ENCODE peak calls at places on chromosome 17, in five cellular contexts. D is heart left ventricle; K is caudate nucleus; L is CD8-positive, alpha-beta T cell; O is H9. S is an unnamed sample.

GRCh38 chr17:56305017-56305416 is 151.7 kb downstream of the ANKFN1 start:
- DNase-seq in D (no peak), K (no peak), L (no peak), O (no peak), S (no peak)

GRCh38 chr17:76408037-76408849 is 23.8 kb downstream of the SPHK1 start:
- DNase-seq in D (no peak), K (no peak), L (peak), O (peak), S (peak)

GRCh38 chr17:40425741-40426140 is 8.0 kb upstream of the TOP2A start:
- DNase-seq in D (no peak), K (no peak), L (no peak), O (peak), S (no peak)

GRCh38 chr17:62093188-62094155 is 28.4 kb upstream of the MED13 start:
- DNase-seq in D (no peak), K (no peak), L (no peak), O (no peak), S (no peak)

GRCh38 chr17:35679007-35679682 is 52.3 kb upstream of the RASL10B start:
- DNase-seq in D (no peak), K (no peak), L (no peak), O (no peak), S (no peak)

GRCh38 chr17:55420067-55420775 is 1.4 kb downstream of the MMD start:
- DNase-seq in D (no peak), K (no peak), L (peak), O (no peak), S (no peak)

GRCh38 chr17:62676952-62677596 is 49.6 kb downstream of the MRC2 start:
- DNase-seq in D (peak), K (no peak), L (no peak), O (no peak), S (no peak)

GRCh38 chr17:59332890-59333377 is 1.5 kb downstream of the YPEL2 start:
- DNase-seq in D (no peak), K (peak), L (peak), O (no peak), S (no peak)

GRCh38 chr17:71163121-71163812 is 957.6 kb upstream of the SOX9 start:
- DNase-seq in D (no peak), K (no peak), L (no peak), O (no peak), S (peak)

GRCh38 chr17:4881761-4882555 is 17.4 kb upstream of the C17orf107 start:
- DNase-seq in D (peak), K (no peak), L (peak), O (peak), S (peak)

GRCh38 chr17:54749157-54749556 is 151.5 kb upstream of the TOM1L1 start:
- DNase-seq in D (no peak), K (no peak), L (no peak), O (peak), S (no peak)

GRCh38 chr17:1060991-1061390 is 64.1 kb downstream of the TIMM22 start:
- DNase-seq in D (peak), K (no peak), L (no peak), O (no peak), S (no peak)

GRCh38 chr17:19958023-19958422 is 19.6 kb downstream of the AKAP10 start:
- DNase-seq in D (no peak), K (no peak), L (no peak), O (peak), S (no peak)

GRCh38 chr17:40109471-40109824 is 9.1 kb upstream of the NR1D1 start:
- DNase-seq in D (no peak), K (no peak), L (no peak), O (no peak), S (no peak)

GRCh38 chr17:76550712-76551615 is 11.1 kb downstream of the PRCD start:
- DNase-seq in D (no peak), K (no peak), L (no peak), O (peak), S (peak)

GRCh38 chr17:73541561-73541981 is 102.7 kb downstream of the SDK2 start:
- DNase-seq in D (peak), K (no peak), L (no peak), O (no peak), S (no peak)

GRCh38 chr17:823501-823902 is 41.3 kb downstream of the MRM3 start:
- DNase-seq in D (no peak), K (no peak), L (no peak), O (no peak), S (no peak)

GRCh38 chr17:78412403-78412802 is 34.0 kb downstream of the PGS1 start:
- DNase-seq in D (no peak), K (no peak), L (peak), O (no peak), S (peak)

GRCh38 chr17:63834431-63835166 is 7.1 kb upstream of the FTSJ3 start:
- DNase-seq in D (no peak), K (peak), L (peak), O (peak), S (peak)

GRCh38 chr17:43316522-43317142 is 82.2 kb upstream of the ARL4D start:
- DNase-seq in D (no peak), K (no peak), L (peak), O (peak), S (no peak)

GRCh38 chr17:83031321-83031945 is 48.0 kb upstream of the METRNL start:
- DNase-seq in D (no peak), K (no peak), L (no peak), O (no peak), S (no peak)

GRCh38 chr17:58279016-58279671 is 1.6 kb downstream of the MPO start:
- DNase-seq in D (peak), K (no peak), L (no peak), O (no peak), S (no peak)

GRCh38 chr17:44546711-44547606 is 10.3 kb upstream of the FZD2 start:
- DNase-seq in D (no peak), K (no peak), L (no peak), O (no peak), S (no peak)

GRCh38 chr17:27577124-27577761 is 53.7 kb upstream of the LGALS9 start:
- DNase-seq in D (no peak), K (peak), L (no peak), O (peak), S (no peak)

GRCh38 chr17:78946631-78947030 is 21.4 kb upstream of the TIMP2 start:
- DNase-seq in D (no peak), K (no peak), L (no peak), O (no peak), S (no peak)

GRCh38 chr17:37489197-37490001 is at the start of gene DUSP14:
- DNase-seq in D (peak), K (peak), L (peak), O (peak), S (peak)

GRCh38 chr17:8736362-8736761 is 8.3 kb downstream of the CCDC42 start:
- DNase-seq in D (no peak), K (no peak), L (no peak), O (no peak), S (no peak)

GRCh38 chr17:17298108-17298507 is 5.1 kb upstream of the NT5M start:
- DNase-seq in D (no peak), K (no peak), L (no peak), O (no peak), S (no peak)

GRCh38 chr17:58315750-58316149 is 12.8 kb downstream of the TSPOAP1 start:
- DNase-seq in D (no peak), K (no peak), L (no peak), O (no peak), S (no peak)

GRCh38 chr17:7029659-7030058 is 6.2 kb upstream of the SLC16A13 start:
- DNase-seq in D (no peak), K (no peak), L (no peak), O (no peak), S (no peak)

GRCh38 chr17:83195330-83196087 is 116.1 kb downstream of the METRNL start:
- DNase-seq in D (peak), K (peak), L (no peak), O (no peak), S (no peak)